ENCODE peak calls at places on chromosomes 7 and 10, in six cellular contexts. V is uterus, D is AG04450, Z is lung, L is HCT116, I is heart right ventricle. F is an unnamed sample. For H3K27me3, the result is how much of the 10 kb centered on the place peaks cover.

GRCh38 chr7:48594349-48594748 is 330.0 kb upstream of the CDC14C start:
- DNase-seq in V (no peak), D (no peak), Z (no peak), L (no peak), I (no peak), F (no peak)

GRCh38 chr10:88473989-88474883 is 108.9 kb downstream of the RNLS start:
- DNase-seq in V (peak), D (no peak), Z (peak), L (peak), I (no peak), F (no peak)

GRCh38 chr10:98267894-98268693 is at the start of gene LOXL4:
- DNase-seq in V (peak), D (no peak), Z (no peak), L (no peak), I (no peak), F (peak)

GRCh38 chr7:66419210-66419609 is 209.5 kb upstream of the KCTD7 start:
- DNase-seq in V (no peak), D (no peak), Z (no peak), L (no peak), I (no peak), F (no peak)

GRCh38 chr10:120415709-120416330 is 41.2 kb upstream of the PLPP4 start:
- DNase-seq in V (no peak), D (no peak), Z (no peak), L (no peak), I (no peak), F (peak)

GRCh38 chr10:84329094-84329611 is 764 bp downstream of the CCSER2 start:
- DNase-seq in V (peak), D (no peak), Z (no peak), L (no peak), I (peak), F (peak)

GRCh38 chr7:6554848-6555247 is 3.6 kb upstream of the GRID2IP start:
- DNase-seq in V (no peak), D (no peak), Z (no peak), L (no peak), I (no peak), F (no peak)

GRCh38 chr10:8468477-8468876 is 414.0 kb downstream of the GATA3 start:
- DNase-seq in V (no peak), D (no peak), Z (no peak), L (no peak), I (no peak), F (no peak)

GRCh38 chr10:69633673-69634635 is 3.9 kb downstream of the FAM241B start:
- DNase-seq in V (no peak), D (no peak), Z (no peak), L (no peak), I (no peak), F (no peak)

GRCh38 chr7:36155811-36156361 is 2.8 kb downstream of the EEPD1 start:
- DNase-seq in V (peak), D (no peak), Z (no peak), L (no peak), I (peak), F (no peak)

GRCh38 chr7:55065079-55065478 is 46.3 kb downstream of the EGFR start:
- DNase-seq in V (peak), D (peak), Z (peak), L (peak), I (no peak), F (peak)

DNA sequence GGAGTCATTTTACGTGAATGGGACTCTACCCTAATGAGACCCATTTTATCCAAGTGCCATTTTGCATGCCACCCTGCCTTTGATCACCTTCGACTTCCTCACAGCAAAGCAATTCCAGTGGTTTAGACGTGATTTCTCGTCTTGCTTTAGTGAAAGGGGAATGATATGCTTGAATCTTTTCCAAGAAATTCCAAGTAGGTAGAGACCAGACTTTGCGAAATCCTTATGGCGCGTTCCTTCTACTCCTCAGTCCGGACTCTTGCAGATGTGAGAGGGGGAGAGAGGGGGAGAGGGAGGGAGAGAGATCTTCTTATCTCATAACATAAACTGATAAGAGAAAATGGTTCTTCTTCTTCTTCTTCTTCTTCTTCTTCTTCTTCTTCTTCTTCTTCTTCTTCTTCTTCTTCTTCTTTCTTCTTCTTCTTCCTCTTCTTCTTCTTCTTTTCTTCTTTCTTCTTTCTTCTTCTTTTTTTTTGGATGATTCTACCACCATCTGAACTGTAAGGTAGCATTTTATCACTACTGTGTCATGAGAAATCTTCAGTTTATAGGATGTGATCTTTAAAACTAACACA is 878 bp downstream of the SPAG6 start:
- DNase-seq in V (no peak), D (no peak), Z (no peak), L (no peak), I (no peak), F (no peak)
- H3K27me3 ChIP-seq in V (half or more), D (half or more), Z (under half), L (under half), I (half or more), F (half or more)

DNA sequence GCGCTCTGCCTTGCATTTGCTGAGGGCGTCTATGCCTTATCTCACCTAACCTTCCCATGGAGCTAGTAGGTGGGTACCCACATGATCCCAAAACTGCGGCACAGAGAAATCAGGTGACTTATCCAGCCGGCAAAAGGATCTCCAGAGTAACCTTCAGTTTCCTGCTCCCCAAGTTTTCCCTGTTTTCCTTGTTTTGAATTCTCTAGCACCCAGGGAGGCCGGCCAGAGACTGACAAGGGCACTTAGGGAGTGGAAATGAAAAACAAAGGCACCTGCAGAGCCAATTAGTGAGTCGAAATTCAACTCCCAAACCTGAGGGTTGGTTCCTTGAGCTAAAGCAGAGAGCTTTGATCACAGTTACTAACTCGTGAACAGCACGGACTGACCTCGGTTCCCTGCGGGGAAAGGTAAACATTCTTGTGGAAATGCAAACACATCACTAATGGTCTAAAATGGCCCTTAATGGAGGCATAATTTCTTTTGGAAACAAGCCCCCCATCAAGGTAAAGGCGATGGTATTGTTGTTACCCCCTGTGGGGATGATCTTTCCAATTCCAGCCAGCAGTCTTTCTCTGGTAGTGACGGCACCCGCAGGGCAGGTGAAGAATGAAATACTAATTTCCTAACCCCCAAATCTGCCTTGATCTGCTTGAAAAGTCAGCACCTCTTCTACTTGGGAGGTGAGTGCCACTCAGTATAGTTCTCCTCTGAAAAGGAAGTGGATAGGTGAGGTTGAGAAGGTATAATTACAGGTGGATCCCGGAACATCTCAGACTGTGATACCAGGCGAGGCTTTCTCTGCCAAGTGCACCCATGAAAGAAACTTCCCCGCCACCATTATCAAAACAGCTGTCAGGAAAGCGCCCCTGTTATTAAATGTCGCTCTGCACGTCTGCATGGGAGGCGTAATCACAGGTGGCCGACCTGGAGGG is 365.6 kb upstream of the AUTS2 start:
- DNase-seq in V (no peak), D (no peak), Z (no peak), L (no peak), I (no peak), F (no peak)
- H3K27me3 ChIP-seq in V (under half), D (under half), Z (under half), L (under half), I (under half), F (under half)

DNA sequence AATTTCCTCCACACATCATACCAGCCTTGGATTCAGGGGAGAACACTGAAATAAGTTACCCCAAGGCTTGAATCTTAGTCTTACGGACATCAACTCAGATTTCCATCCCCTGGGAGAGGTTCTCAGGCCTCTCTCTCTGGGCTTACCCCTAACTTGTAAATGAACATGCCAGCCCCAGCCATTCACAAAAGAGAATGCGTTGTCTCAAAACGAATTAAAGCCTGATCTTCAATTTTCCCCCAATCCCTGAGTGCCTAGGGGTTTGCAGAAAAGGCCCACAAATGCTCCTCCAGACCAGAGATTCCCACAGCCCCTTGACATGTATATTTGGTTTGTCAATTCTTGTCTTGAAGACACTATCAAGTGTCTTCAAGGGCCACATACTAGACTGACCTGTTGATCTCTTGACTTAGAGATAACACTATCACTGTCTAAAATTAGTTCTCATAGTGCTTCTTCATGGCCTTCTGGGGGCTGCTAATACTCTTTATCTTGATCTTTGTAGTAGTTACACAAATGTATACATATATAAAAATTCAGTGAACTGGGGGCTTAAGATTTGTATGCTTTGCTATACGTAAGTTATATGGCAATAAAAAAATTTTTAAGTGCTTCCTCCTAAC is 11.9 kb upstream of the HOXA13 start:
- DNase-seq in V (no peak), D (no peak), Z (no peak), L (no peak), I (no peak), F (no peak)
- H3K27me3 ChIP-seq in V (under half), D (half or more), Z (under half), L (under half), I (half or more), F (half or more)

GRCh38 chr10:100837300-100837699 is 75.5 kb upstream of the SLF2 start:
- DNase-seq in V (no peak), D (no peak), Z (no peak), L (no peak), I (no peak), F (no peak)

GRCh38 chr10:100841528-100841927 is 71.2 kb upstream of the SLF2 start:
- DNase-seq in V (no peak), D (no peak), Z (no peak), L (no peak), I (no peak), F (no peak)

GRCh38 chr10:100838986-100839385 is 73.8 kb upstream of the SLF2 start:
- DNase-seq in V (no peak), D (no peak), Z (no peak), L (no peak), I (no peak), F (no peak)

GRCh38 chr10:100835810-100836209 is 77.0 kb upstream of the SLF2 start:
- DNase-seq in V (no peak), D (no peak), Z (no peak), L (no peak), I (no peak), F (no peak)

DNA sequence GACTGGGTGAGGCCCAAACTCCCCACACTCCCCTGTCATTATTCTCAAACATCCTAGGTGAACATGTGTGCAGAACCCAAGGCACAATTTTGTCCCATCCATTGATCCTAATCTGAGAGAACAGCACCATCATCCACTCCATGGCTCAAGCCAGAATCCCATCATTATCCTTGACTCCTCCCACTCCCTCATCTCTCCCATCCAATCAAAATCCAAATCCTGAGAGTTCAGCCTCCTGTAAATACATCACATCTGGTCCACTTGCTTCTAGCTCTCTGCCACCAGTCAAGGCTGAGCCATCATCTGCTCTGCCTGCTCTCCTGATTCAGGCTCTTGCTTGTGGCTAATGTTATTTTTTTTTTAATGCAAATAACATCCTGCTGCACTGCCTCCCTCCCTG is 75.9 kb upstream of the SLF2 start:
- DNase-seq in V (no peak), D (no peak), Z (no peak), L (no peak), I (no peak), F (no peak)
- H3K27me3 ChIP-seq in V (under half), D (under half), Z (under half), L (under half), I (half or more), F (half or more)

F was measured in adipocyte.